ENCODE peak calls at places on chromosomes 4 and X, in ten cellular contexts. X is kidney; I is tibial nerve; A is colonic mucosa; U is esophagus squamous epithelium; O is fibroblast of lung; F is astrocyte; L is effector memory CD4-positive, alpha-beta T cell; K is cardiac muscle cell; D is tibial artery. G is an unnamed sample. For H3K36me3 and H3K4me1, the result is how much of the 10 kb centered on the place peaks cover.

GRCh38 chrX:103817502-103817901 is 14.6 kb downstream of the RAB9B start:
- DNase-seq in X (no peak), A (peak), I (peak), F (no peak), U (no peak), D (no peak), L (no peak), K (peak), O (peak), G (peak)

GRCh38 chrX:118219866-118220265 is 103.3 kb upstream of the KLHL13 start:
- DNase-seq in U (no peak), A (no peak), F (no peak), D (no peak), K (no peak), I (no peak), O (no peak), X (no peak), L (no peak), G (no peak)

GRCh38 chrX:3501833-3502535 is 155.5 kb upstream of the MXRA5 start:
- DNase-seq in A (no peak), F (peak), O (no peak), L (no peak), U (no peak), D (no peak), K (no peak), I (no peak), X (no peak), G (no peak)

GRCh38 chr4:121758896-121759568 is 5.9 kb downstream of the SMIM43 start:
- DNase-seq in U (no peak), D (no peak), K (no peak), F (no peak), L (no peak), I (no peak), X (no peak), A (no peak), O (peak), G (no peak)

GRCh38 chr4:63632858-63633257 is 776.4 kb downstream of the TECRL start:
- DNase-seq in K (no peak), U (no peak), D (no peak), I (no peak), A (no peak), F (no peak), X (no peak), L (no peak), O (no peak), G (no peak)

GRCh38 chrX:1072637-1073377 is 139.6 kb downstream of the CRLF2 start:
- DNase-seq in D (no peak), L (no peak), F (no peak), X (peak), A (no peak), O (no peak), I (no peak), U (no peak), K (peak), G (no peak)

GRCh38 chrX:107724653-107725052 is 50.9 kb downstream of the TSC22D3 start:
- DNase-seq in K (no peak), U (no peak), D (no peak), O (no peak), X (no peak), F (no peak), A (no peak), L (no peak), I (no peak), G (no peak)

GRCh38 chr4:107115185-107115847 is 79.2 kb upstream of the DKK2 start:
- DNase-seq in X (no peak), K (no peak), A (no peak), D (no peak), L (no peak), U (no peak), O (peak), F (peak), I (peak), G (no peak)

GRCh38 chrX:129905787-129906580 is at the start of gene UTP14A:
- DNase-seq in D (peak), K (peak), L (peak), I (peak), U (peak), A (peak), O (peak), F (peak), X (peak), G (peak)

GRCh38 chr4:164955107-164955805 is 22.2 kb downstream of the TRIM61 start:
- DNase-seq in I (no peak), L (no peak), D (no peak), X (no peak), A (no peak), U (no peak), O (no peak), K (no peak), F (no peak), G (no peak)

GRCh38 chr4:1194028-1194900 is 21.9 kb upstream of the SPON2 start:
- DNase-seq in U (no peak), I (no peak), K (no peak), X (peak), A (peak), O (peak), L (no peak), F (no peak), D (peak), G (peak)

GRCh38 chrX:39196192-39197102 is 395.2 kb downstream of the MID1IP1 start:
- DNase-seq in I (no peak), F (peak), X (no peak), O (peak), A (no peak), D (no peak), L (peak), K (peak), U (no peak), G (peak)

GRCh38 chr4:19575959-19576358 is 675.7 kb upstream of the SLIT2 start:
- DNase-seq in F (no peak), X (no peak), K (no peak), L (no peak), U (no peak), I (no peak), O (no peak), A (no peak), D (no peak), G (no peak)

GRCh38 chrX:2342281-2342688 is 158.5 kb downstream of the DHRSX start:
- DNase-seq in U (no peak), L (no peak), D (no peak), A (no peak), O (no peak), X (no peak), I (no peak), K (peak), F (peak), G (no peak)

GRCh38 chr4:101114936-101115372 is 232.4 kb downstream of the PPP3CA start:
- DNase-seq in X (no peak), F (peak), U (no peak), I (no peak), L (no peak), K (no peak), A (no peak), O (peak), D (no peak), G (peak)

GRCh38 chr4:130333241-130333759 is 1237.3 kb downstream of the C4orf33 start:
- DNase-seq in X (no peak), A (no peak), I (no peak), F (no peak), O (no peak), U (no peak), K (no peak), L (no peak), D (no peak), G (no peak)

GRCh38 chrX:1487401-1487800 is 34.7 kb upstream of the ASMTL start:
- DNase-seq in I (no peak), A (no peak), O (no peak), X (no peak), K (no peak), D (no peak), L (no peak), F (no peak), U (no peak), G (no peak)

GRCh38 chr4:169239236-169239905 is 31.4 kb downstream of the SH3RF1 start:
- DNase-seq in X (no peak), I (no peak), F (no peak), L (no peak), D (no peak), A (no peak), O (peak), K (no peak), U (no peak), G (no peak)

GRCh38 chrX:123773258-123773978 is 40.6 kb upstream of the THOC2 start:
- DNase-seq in F (no peak), L (no peak), K (no peak), I (no peak), D (no peak), X (no peak), O (no peak), A (no peak), U (no peak), G (no peak)

GRCh38 chrX:109954333-109954732 is 48.6 kb upstream of the TMEM164 start:
- DNase-seq in X (no peak), D (peak), L (no peak), A (no peak), F (peak), I (no peak), K (no peak), O (no peak), U (no peak), G (no peak)

GRCh38 chr4:81221303-81222081 is 6.5 kb upstream of the PRKG2 start:
- DNase-seq in L (no peak), F (no peak), U (no peak), D (no peak), O (no peak), A (no peak), I (no peak), X (no peak), K (no peak), G (peak)

GRCh38 chr4:173522874-173523395 is 7.1 kb downstream of the HAND2 start:
- DNase-seq in K (no peak), U (no peak), D (no peak), O (no peak), F (no peak), I (no peak), L (no peak), A (no peak), X (no peak), G (no peak)

GRCh38 chr4:135325264-135325663 is 1123.7 kb upstream of the PABPC4L start:
- DNase-seq in U (no peak), I (no peak), K (no peak), A (no peak), X (no peak), O (no peak), D (no peak), L (no peak), F (no peak), G (no peak)

GRCh38 chrX:86210772-86211171 is 62.5 kb downstream of the DACH2 start:
- DNase-seq in I (no peak), A (no peak), O (no peak), X (no peak), L (no peak), U (no peak), F (no peak), D (no peak), K (no peak), G (no peak)

GRCh38 chr4:121411151-121411744 is 30.4 kb upstream of the QRFPR start:
- DNase-seq in F (no peak), K (no peak), X (no peak), U (no peak), I (no peak), A (no peak), L (no peak), D (no peak), O (no peak), G (no peak)

GRCh38 chr4:178553201-178553600 is 1111.0 kb upstream of the AGA start:
- DNase-seq in L (no peak), O (no peak), D (no peak), F (no peak), X (no peak), I (no peak), K (no peak), A (no peak), U (no peak), G (no peak)

GRCh38 chrX:70332600-70332999 is 42.7 kb downstream of the KIF4A start:
- DNase-seq in I (no peak), D (no peak), X (no peak), A (no peak), L (no peak), O (no peak), K (no peak), U (no peak), F (no peak), G (no peak)

GRCh38 chrX:70336767-70337166 is 46.9 kb downstream of the KIF4A start:
- DNase-seq in K (no peak), L (no peak), I (no peak), D (no peak), F (no peak), O (no peak), X (no peak), A (no peak), U (no peak), G (no peak)

GRCh38 chrX:70331161-70331560 is 41.3 kb downstream of the KIF4A start:
- DNase-seq in A (no peak), K (no peak), F (peak), X (no peak), O (no peak), L (no peak), D (no peak), I (no peak), U (no peak), G (no peak)
- H3K36me3 ChIP-seq in A (under half), K (under half), F (under half), X (under half), O (under half), L (under half), D (under half), I (under half), U (under half), G (half or more)

GRCh38 chrX:130944230-130944629 is 41.2 kb upstream of the ENOX2 start:
- DNase-seq in A (no peak), D (no peak), O (no peak), K (no peak), F (no peak), I (no peak), U (no peak), X (no peak), L (no peak), G (no peak)
- H3K27ac ChIP-seq in A (no peak), D (no peak), O (no peak), K (no peak), F (no peak), I (no peak), U (no peak), X (no peak), L (no peak), G (no peak)

GRCh38 chr4:123362103-123362502 is 34.5 kb upstream of the SPRY1 start:
- DNase-seq in F (no peak), I (no peak), D (no peak), A (no peak), X (no peak), O (no peak), K (no peak), L (no peak), U (no peak), G (no peak)

GRCh38 chr4:123365412-123365811 is 31.2 kb upstream of the SPRY1 start:
- DNase-seq in I (no peak), L (no peak), F (no peak), U (no peak), O (no peak), K (no peak), D (no peak), A (no peak), X (no peak), G (no peak)

GRCh38 chr4:123361195-123361861 is 35.3 kb upstream of the SPRY1 start:
- DNase-seq in O (peak), I (no peak), K (no peak), U (no peak), F (peak), A (no peak), L (no peak), X (no peak), D (no peak), G (no peak)

GRCh38 chr4:123364906-123365305 is 31.7 kb upstream of the SPRY1 start:
- DNase-seq in F (no peak), A (no peak), X (no peak), I (no peak), L (no peak), K (no peak), D (no peak), U (no peak), O (no peak), G (no peak)

GRCh38 chr4:123363729-123364128 is 32.9 kb upstream of the SPRY1 start:
- DNase-seq in U (no peak), I (no peak), O (no peak), D (no peak), K (no peak), L (no peak), A (no peak), F (no peak), X (no peak), G (no peak)
- H3K4me1 ChIP-seq in U (under half), I (under half), O (under half), D (under half), K (under half), L (under half), A (under half), F (under half), X (under half), G (under half)

GRCh38 chr4:118816538-118817177 is 19.3 kb downstream of the SEC24D start:
- DNase-seq in I (no peak), A (no peak), U (no peak), O (peak), K (no peak), L (no peak), D (no peak), F (peak), X (no peak), G (no peak)
- H3K36me3 ChIP-seq in I (under half), A (under half), U (under half), O (under half), K (under half), L (under half), D (under half), F (half or more), X (under half), G (half or more)

GRCh38 chrX:10633722-10634121 is 13.3 kb upstream of the MID1 start:
- DNase-seq in U (no peak), O (peak), K (no peak), F (peak), L (no peak), I (peak), A (no peak), X (no peak), D (peak), G (peak)
- H3K27ac ChIP-seq in U (no peak), O (peak), K (no peak), F (peak), L (no peak), I (no peak), A (no peak), X (no peak), D (no peak), G (peak)

DNA sequence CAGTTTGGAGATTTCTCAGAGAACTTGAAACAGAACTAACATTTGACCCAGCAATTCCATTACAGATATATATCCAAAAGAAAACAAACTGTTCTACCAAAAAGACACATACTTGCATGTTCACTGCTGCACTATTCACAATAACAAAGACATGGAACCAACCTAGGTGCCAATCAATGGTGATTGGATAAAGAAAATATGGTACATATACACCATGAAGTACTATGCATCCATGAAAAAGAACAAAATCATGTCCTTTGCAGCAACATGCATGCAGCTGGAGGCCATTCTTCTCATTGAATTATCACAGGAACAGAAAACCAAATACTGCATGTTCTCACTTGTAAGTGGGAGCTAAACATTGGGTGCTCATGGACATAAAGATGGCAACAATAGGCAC is 47.6 kb upstream of the LNX1 start:
- DNase-seq in X (no peak), I (no peak), L (no peak), A (no peak), K (no peak), F (no peak), U (no peak), O (no peak), D (no peak), G (no peak)
- H3K4me1 ChIP-seq in X (under half), I (under half), L (under half), A (under half), K (under half), F (under half), U (under half), O (under half), D (under half), G (under half)

GRCh38 chr4:102387552-102388150 is 42.4 kb upstream of the SLC39A8 start:
- DNase-seq in U (no peak), K (no peak), O (no peak), D (no peak), F (peak), A (no peak), I (no peak), X (no peak), L (no peak), G (no peak)
- H3K36me3 ChIP-seq in U (under half), K (under half), O (under half), D (under half), F (under half), A (under half), I (under half), X (under half), L (under half), G (under half)

GRCh38 chrX:20374450-20374849 is 107.7 kb upstream of the RPS6KA3 start:
- DNase-seq in U (no peak), D (no peak), O (no peak), X (no peak), K (no peak), A (no peak), L (no peak), F (no peak), I (no peak), G (no peak)
- H3K27ac ChIP-seq in U (no peak), D (no peak), O (no peak), X (no peak), K (no peak), A (no peak), L (no peak), F (no peak), I (no peak), G (no peak)

DNA sequence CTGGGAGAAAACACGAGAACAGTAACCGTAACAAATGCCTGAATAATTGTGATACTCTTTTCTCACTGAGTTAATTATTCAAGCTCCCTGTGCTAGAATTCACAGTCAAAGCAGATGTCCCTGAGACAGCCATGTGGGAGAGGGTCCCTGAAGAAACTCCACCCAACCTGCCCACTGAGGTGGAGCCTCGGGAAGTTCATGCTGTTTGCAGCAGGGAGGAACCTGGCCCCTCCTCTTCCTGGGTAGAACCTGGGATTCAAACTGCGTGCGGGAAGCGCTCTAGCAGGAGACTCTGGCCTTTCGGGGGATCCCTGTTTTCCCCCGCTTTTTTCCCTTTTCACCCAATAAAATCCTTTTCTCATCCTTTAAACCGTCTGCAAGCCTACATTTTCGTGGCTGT is 20.2 kb upstream of the RHOH start:
- DNase-seq in O (no peak), I (no peak), F (no peak), X (no peak), U (no peak), K (no peak), A (no peak), L (no peak), D (no peak), G (no peak)
- H3K4me1 ChIP-seq in O (under half), I (under half), F (under half), X (under half), U (under half), K (under half), A (under half), L (under half), D (under half), G (under half)